ENCODE peak calls at places on chromosome 17, in ten cellular contexts. U, V, Y, M, F, E, N, X, T and G are unnamed samples.

GRCh38 chr17:205176-205538 is 23.7 kb upstream of the DOC2B start:
- DNase-seq in X (no peak), U (no peak), N (no peak), Y (no peak), V (no peak), E (no peak), M (no peak), F (no peak), T (no peak), G (no peak)

GRCh38 chr17:2089021-2089422 is 34.1 kb downstream of the HIC1 start:
- DNase-seq in X (no peak), V (no peak), N (no peak), F (no peak), T (no peak), U (no peak), E (no peak), Y (peak; percentile 67), M (peak; percentile 72), G (no peak)

GRCh38 chr17:56752263-56752662 is 81.5 kb downstream of the C17orf67 start:
- DNase-seq in Y (peak; percentile 23), F (no peak), E (no peak), V (no peak), U (no peak), M (peak; percentile 4), N (no peak), T (no peak), X (no peak), G (no peak)

GRCh38 chr17:41563607-41564006 is 8.3 kb downstream of the KRT9 start:
- DNase-seq in X (no peak), E (no peak), U (no peak), Y (no peak), T (no peak), V (no peak), N (no peak), M (no peak), F (peak; percentile 67), G (no peak)

GRCh38 chr17:58304735-58305486 is 23.7 kb downstream of the TSPOAP1 start:
- DNase-seq in T (no peak), X (no peak), U (no peak), V (no peak), F (no peak), N (no peak), E (no peak), M (no peak), Y (no peak), G (no peak)

GRCh38 chr17:64622931-64623654 is 39.0 kb downstream of the SMURF2 start:
- DNase-seq in U (no peak), M (peak; percentile 86), F (no peak), V (peak; percentile 49), N (no peak), Y (peak; percentile 97), X (no peak), T (no peak), E (no peak), G (no peak)

GRCh38 chr17:18318122-18318521 is 3.0 kb downstream of the SMCR8 start:
- DNase-seq in Y (no peak), M (no peak), X (no peak), U (no peak), V (no peak), T (no peak), F (no peak), E (no peak), N (no peak), G (no peak)

GRCh38 chr17:70310251-70310672 is 140.9 kb downstream of the KCNJ2 start:
- DNase-seq in M (no peak), T (no peak), U (no peak), X (no peak), F (peak; percentile 6), N (no peak), V (peak; percentile 31), E (no peak), Y (no peak), G (no peak)

GRCh38 chr17:40433551-40434384 is 9.5 kb upstream of the IGFBP4 start:
- DNase-seq in V (no peak), E (no peak), T (no peak), M (peak; percentile 36), Y (no peak), F (peak; percentile 74), N (peak; percentile 55), X (no peak), U (no peak), G (no peak)

GRCh38 chr17:43175213-43176118 is 4.5 kb downstream of the NBR1 start:
- DNase-seq in U (no peak), M (peak; percentile 68), X (no peak), Y (no peak), E (no peak), F (peak; percentile 49), T (no peak), N (no peak), V (no peak), G (no peak)

GRCh38 chr17:38798614-38799500 is 499 bp downstream of the PIP4K2B start:
- DNase-seq in F (peak; percentile 57), M (peak; percentile 47), Y (peak; percentile 67), N (peak; percentile 67), E (peak; percentile 77), V (peak; percentile 13), U (peak; percentile 70), X (peak; percentile 39), T (peak; percentile 66), G (no peak)

GRCh38 chr17:4266550-4266949 is 2.8 kb upstream of the ANKFY1 start:
- DNase-seq in M (no peak), U (no peak), E (no peak), F (no peak), N (no peak), T (no peak), V (no peak), Y (no peak), X (no peak), G (no peak)

GRCh38 chr17:49260011-49260921 is 29.7 kb upstream of the PHOSPHO1 start:
- DNase-seq in F (peak; percentile 92), V (peak; percentile 49), X (peak; percentile 13), U (peak; percentile 81), M (peak; percentile 81), N (peak; percentile 60), Y (peak; percentile 87), T (no peak), E (peak; percentile 66), G (peak; percentile 46)

GRCh38 chr17:77471984-77472836 is 331.4 kb downstream of the SEC14L1 start:
- DNase-seq in M (peak; percentile 93), V (peak; percentile 76), Y (peak; percentile 28), T (peak; percentile 58), U (peak; percentile 65), N (peak; percentile 56), E (no peak), F (peak; percentile 86), X (no peak), G (peak; percentile 61)

GRCh38 chr17:19285218-19285900 is 48.2 kb downstream of the EPN2 start:
- DNase-seq in N (no peak), E (no peak), X (no peak), M (no peak), Y (no peak), U (no peak), V (no peak), T (peak; percentile 13), F (no peak), G (no peak)

GRCh38 chr17:29996458-29996857 is 55.0 kb downstream of the EFCAB5 start:
- DNase-seq in Y (no peak), U (no peak), N (no peak), T (no peak), X (no peak), F (no peak), M (no peak), V (no peak), E (no peak), G (no peak)

GRCh38 chr17:5861246-5861645 is 208.9 kb upstream of the WSCD1 start:
- DNase-seq in Y (no peak), V (no peak), U (no peak), X (no peak), T (no peak), F (no peak), N (no peak), E (no peak), M (no peak), G (no peak)

GRCh38 chr17:15488557-15488956 is 21.1 kb upstream of the CDRT4 start:
- DNase-seq in F (no peak), E (no peak), X (no peak), Y (no peak), M (no peak), T (no peak), N (no peak), V (no peak), U (no peak), G (no peak)

GRCh38 chr17:1714488-1714979 is 4.4 kb upstream of the TLCD2 start:
- DNase-seq in N (peak; percentile 47), V (peak; percentile 91), U (peak; percentile 96), M (peak; percentile 98), Y (peak; percentile 96), X (no peak), E (peak; percentile 97), F (peak; percentile 98), T (peak; percentile 78), G (peak; percentile 97)

GRCh38 chr17:36602924-36603384 is 1.6 kb downstream of the MRM1 start:
- DNase-seq in V (no peak), F (peak; percentile 88), Y (peak; percentile 69), N (peak; percentile 79), T (peak; percentile 50), X (peak; percentile 48), U (peak; percentile 58), M (peak; percentile 74), E (no peak), G (no peak)

GRCh38 chr17:72466199-72466598 is 345.4 kb downstream of the SOX9 start:
- DNase-seq in N (no peak), F (no peak), E (no peak), X (no peak), V (peak; percentile 18), U (no peak), Y (no peak), M (peak; percentile 51), T (no peak), G (no peak)

GRCh38 chr17:27295945-27296344 is 2.0 kb downstream of the WSB1 start:
- DNase-seq in Y (peak; percentile 50), F (no peak), U (no peak), T (no peak), N (no peak), X (no peak), E (no peak), M (no peak), V (no peak), G (no peak)

GRCh38 chr17:63450551-63450950 is 4.4 kb upstream of the CYB561 start:
- DNase-seq in M (no peak), Y (peak; percentile 92), E (no peak), N (no peak), T (no peak), X (peak; percentile 19), U (no peak), F (no peak), V (no peak), G (no peak)

GRCh38 chr17:17205368-17206148 is 575 bp downstream of the PLD6 start:
- DNase-seq in M (no peak), E (peak; percentile 82), T (no peak), N (peak; percentile 78), V (no peak), U (peak; percentile 78), F (no peak), X (peak; percentile 42), Y (peak; percentile 41), G (no peak)

GRCh38 chr17:17935321-17936271 is 36.6 kb downstream of the TOM1L2 start:
- DNase-seq in X (no peak), M (peak; percentile 93), U (peak; percentile 56), V (peak; percentile 82), N (no peak), E (no peak), T (no peak), Y (no peak), F (peak; percentile 86), G (peak; percentile 77)

GRCh38 chr17:31515226-31515759 is 123.8 kb downstream of the RAB11FIP4 start:
- DNase-seq in E (no peak), Y (no peak), V (no peak), N (no peak), U (no peak), F (no peak), T (no peak), X (no peak), M (no peak), G (no peak)